ENCODE peak calls at places on chromosomes 6 and 20, in five cellular contexts. One of them, this sample, is unnamed.
A peak's percentile ranks its signal among the peaks of the same experiment; 100 is the strongest.

GRCh38 chr20:15278041-15278440 is 940.6 kb upstream of the FLRT3 start:
- DNase-seq in CD4-positive, alpha-beta T cell: no peak
- DNase-seq in RWPE1: peak; percentile 12
- DNase-seq in left ventricle myocardium inferior: no peak
- DNase-seq in heart left ventricle: no peak
- DNase-seq in this sample: no peak

GRCh38 chr20:48684501-48685041 is 143.2 kb downstream of the PREX1 start:
- DNase-seq in CD4-positive, alpha-beta T cell: no peak
- DNase-seq in RWPE1: no peak
- DNase-seq in left ventricle myocardium inferior: no peak
- DNase-seq in heart left ventricle: no peak
- DNase-seq in this sample: peak; percentile 32

GRCh38 chr6:32608374-32608773 is 18.7 kb upstream of the HLA-DRB1 start:
- DNase-seq in CD4-positive, alpha-beta T cell: no peak
- DNase-seq in RWPE1: no peak
- DNase-seq in left ventricle myocardium inferior: no peak
- DNase-seq in heart left ventricle: no peak
- DNase-seq in this sample: no peak

GRCh38 chr6:50822078-50822476 is 3.4 kb downstream of the TFAP2B start:
- DNase-seq in CD4-positive, alpha-beta T cell: no peak
- DNase-seq in RWPE1: no peak
- DNase-seq in left ventricle myocardium inferior: no peak
- DNase-seq in heart left ventricle: no peak
- DNase-seq in this sample: no peak

GRCh38 chr6:6766230-6766905 is 177.8 kb downstream of the LY86 start:
- DNase-seq in CD4-positive, alpha-beta T cell: no peak
- DNase-seq in RWPE1: no peak
- DNase-seq in left ventricle myocardium inferior: no peak
- DNase-seq in heart left ventricle: no peak
- DNase-seq in this sample: no peak

GRCh38 chr6:15352884-15353283 is 107.0 kb downstream of the JARID2 start:
- DNase-seq in CD4-positive, alpha-beta T cell: no peak
- DNase-seq in RWPE1: no peak
- DNase-seq in left ventricle myocardium inferior: no peak
- DNase-seq in heart left ventricle: no peak
- DNase-seq in this sample: no peak

GRCh38 chr20:43973671-43974450 is 59.2 kb downstream of the TOX2 start:
- DNase-seq in CD4-positive, alpha-beta T cell: no peak
- DNase-seq in RWPE1: no peak
- DNase-seq in left ventricle myocardium inferior: no peak
- DNase-seq in heart left ventricle: no peak
- DNase-seq in this sample: peak; percentile 23

GRCh38 chr20:47298624-47299023 is 57.9 kb downstream of the ZMYND8 start:
- DNase-seq in CD4-positive, alpha-beta T cell: no peak
- DNase-seq in RWPE1: no peak
- DNase-seq in left ventricle myocardium inferior: no peak
- DNase-seq in heart left ventricle: no peak
- DNase-seq in this sample: no peak

GRCh38 chr6:143755301-143755744 is 77.6 kb downstream of the PHACTR2 start:
- DNase-seq in CD4-positive, alpha-beta T cell: no peak
- DNase-seq in RWPE1: no peak
- DNase-seq in left ventricle myocardium inferior: no peak
- DNase-seq in heart left ventricle: no peak
- DNase-seq in this sample: no peak

GRCh38 chr6:96520039-96520850 is 1.4 kb upstream of the UFL1 start:
- DNase-seq in CD4-positive, alpha-beta T cell: no peak
- DNase-seq in RWPE1: peak; percentile 13
- DNase-seq in left ventricle myocardium inferior: no peak
- DNase-seq in heart left ventricle: no peak
- DNase-seq in this sample: no peak

GRCh38 chr6:14706378-14706929 is 539.4 kb upstream of the JARID2 start:
- DNase-seq in CD4-positive, alpha-beta T cell: no peak
- DNase-seq in RWPE1: peak; percentile 51
- DNase-seq in left ventricle myocardium inferior: peak; percentile 64
- DNase-seq in heart left ventricle: peak; percentile 92
- DNase-seq in this sample: no peak

GRCh38 chr6:128238248-128238647 is 282.2 kb downstream of the PTPRK start:
- DNase-seq in CD4-positive, alpha-beta T cell: no peak
- DNase-seq in RWPE1: no peak
- DNase-seq in left ventricle myocardium inferior: no peak
- DNase-seq in heart left ventricle: no peak
- DNase-seq in this sample: no peak

GRCh38 chr20:46010491-46011405 is 2.0 kb downstream of the MMP9 start:
- DNase-seq in CD4-positive, alpha-beta T cell: no peak
- DNase-seq in RWPE1: no peak
- DNase-seq in left ventricle myocardium inferior: no peak
- DNase-seq in heart left ventricle: no peak
- DNase-seq in this sample: no peak

GRCh38 chr6:24980507-24981384 is 45.0 kb upstream of the RIPOR2 start:
- DNase-seq in CD4-positive, alpha-beta T cell: no peak
- DNase-seq in RWPE1: no peak
- DNase-seq in left ventricle myocardium inferior: no peak
- DNase-seq in heart left ventricle: no peak
- DNase-seq in this sample: no peak

GRCh38 chr20:48586728-48587127 is 241.1 kb downstream of the PREX1 start:
- DNase-seq in CD4-positive, alpha-beta T cell: no peak
- DNase-seq in RWPE1: no peak
- DNase-seq in left ventricle myocardium inferior: no peak
- DNase-seq in heart left ventricle: no peak
- DNase-seq in this sample: no peak

GRCh38 chr6:51559059-51559458 is 528.4 kb downstream of the PKHD1 start:
- DNase-seq in CD4-positive, alpha-beta T cell: no peak
- DNase-seq in RWPE1: peak; percentile 20
- DNase-seq in left ventricle myocardium inferior: no peak
- DNase-seq in heart left ventricle: no peak
- DNase-seq in this sample: peak; percentile 52

GRCh38 chr6:111985202-111985731 is 68.6 kb upstream of the CCN6 start:
- DNase-seq in CD4-positive, alpha-beta T cell: no peak
- DNase-seq in RWPE1: peak; percentile 92
- DNase-seq in left ventricle myocardium inferior: no peak
- DNase-seq in heart left ventricle: no peak
- DNase-seq in this sample: no peak

GRCh38 chr20:63709149-63709527 is 1.3 kb downstream of the ZGPAT start:
- DNase-seq in CD4-positive, alpha-beta T cell: no peak
- DNase-seq in RWPE1: no peak
- DNase-seq in left ventricle myocardium inferior: no peak
- DNase-seq in heart left ventricle: no peak
- DNase-seq in this sample: peak; percentile 32

DNA sequence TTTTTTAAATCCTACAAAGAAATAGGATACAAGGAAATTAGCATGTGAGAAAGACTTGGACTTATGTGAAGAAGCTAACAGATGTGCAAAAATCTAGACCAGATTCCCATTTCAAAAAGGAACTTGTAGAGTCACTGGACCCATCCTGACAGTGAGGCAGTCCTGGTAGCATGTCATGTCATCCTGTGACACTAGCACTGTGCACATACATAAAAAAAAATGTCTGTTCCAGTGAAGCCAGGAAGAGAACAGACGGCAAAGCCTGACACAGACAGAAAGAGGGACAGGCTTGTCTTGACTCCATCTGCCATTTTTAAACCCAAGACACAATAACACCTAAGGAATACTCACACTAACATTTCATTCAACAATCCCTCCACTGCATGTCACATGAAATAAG is 159.8 kb downstream of the BACH2 start:
- DNase-seq in CD4-positive, alpha-beta T cell: no peak
- DNase-seq in RWPE1: no peak
- DNase-seq in left ventricle myocardium inferior: no peak
- DNase-seq in heart left ventricle: no peak
- DNase-seq in this sample: no peak
- H3K27ac ChIP-seq in CD4-positive, alpha-beta T cell: no peak overlapping the region
- H3K27ac ChIP-seq in RWPE1: no peak overlapping the region
- H3K27ac ChIP-seq in left ventricle myocardium inferior: no peak overlapping the region
- H3K27ac ChIP-seq in heart left ventricle: no peak overlapping the region
- H3K27ac ChIP-seq in this sample: no peak overlapping the region

GRCh38 chr20:59945175-59945574 is 5.0 kb downstream of the FAM217B start:
- DNase-seq in CD4-positive, alpha-beta T cell: no peak
- DNase-seq in RWPE1: no peak
- DNase-seq in left ventricle myocardium inferior: no peak
- DNase-seq in heart left ventricle: no peak
- DNase-seq in this sample: no peak
- H3K27ac ChIP-seq in CD4-positive, alpha-beta T cell: no peak overlapping the region
- H3K27ac ChIP-seq in RWPE1: no peak overlapping the region
- H3K27ac ChIP-seq in left ventricle myocardium inferior: peak overlapping the region; percentile 45
- H3K27ac ChIP-seq in heart left ventricle: no peak overlapping the region
- H3K27ac ChIP-seq in this sample: no peak overlapping the region

GRCh38 chr20:57627972-57628650 is 7.9 kb upstream of the ZBP1 start:
- DNase-seq in CD4-positive, alpha-beta T cell: peak; percentile 67
- DNase-seq in RWPE1: no peak
- DNase-seq in left ventricle myocardium inferior: peak; percentile 61
- DNase-seq in heart left ventricle: peak; percentile 47
- DNase-seq in this sample: no peak
- H3K27ac ChIP-seq in CD4-positive, alpha-beta T cell: peak overlapping the region; percentile 88
- H3K27ac ChIP-seq in RWPE1: peak overlapping the region; percentile 72
- H3K27ac ChIP-seq in left ventricle myocardium inferior: peak overlapping the region; percentile 83
- H3K27ac ChIP-seq in heart left ventricle: peak overlapping the region; percentile 86
- H3K27ac ChIP-seq in this sample: peak overlapping the region; percentile 77

DNA sequence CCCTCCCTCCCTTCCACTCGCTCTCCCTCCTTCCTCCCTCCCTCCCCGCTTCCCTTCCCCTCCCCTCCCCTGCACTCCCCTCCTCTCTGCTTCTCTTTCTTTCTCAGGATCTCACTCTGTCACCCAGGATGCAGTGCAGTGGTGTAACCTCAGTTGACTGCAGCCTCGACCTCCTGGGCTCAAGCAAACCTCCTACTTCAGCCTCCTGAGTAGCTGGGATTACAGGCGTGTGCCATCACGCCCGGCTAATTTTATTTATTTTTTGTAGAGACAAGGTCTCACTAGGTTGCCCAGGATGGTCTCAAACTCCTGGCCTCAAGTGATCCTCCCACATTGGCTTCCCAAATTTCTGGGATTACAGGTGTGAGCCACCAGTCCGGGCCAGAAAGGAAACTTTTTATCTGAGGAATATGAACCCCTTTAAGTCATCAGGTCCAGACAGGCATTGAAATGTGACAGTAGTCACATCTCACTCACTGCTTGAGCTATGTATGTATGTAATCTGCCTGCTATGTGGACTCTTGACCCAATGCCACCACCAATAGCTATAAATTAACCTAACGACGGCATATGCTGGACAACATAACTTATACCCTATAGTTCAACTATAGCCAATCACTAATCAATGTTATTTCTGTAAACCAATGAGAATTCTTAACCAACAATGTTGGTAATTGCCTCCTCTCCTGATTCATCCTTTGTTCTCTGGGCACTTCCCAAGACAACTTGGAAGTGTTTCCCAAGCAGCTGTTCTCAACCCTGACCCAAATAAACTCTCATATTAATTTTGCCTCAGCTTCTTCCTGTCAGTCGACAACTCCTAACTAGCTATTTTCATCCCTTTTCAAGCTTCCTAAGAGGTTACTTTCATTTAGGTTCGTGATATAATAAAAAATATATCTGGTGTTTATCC is 23.9 kb upstream of the SERPINB1 start:
- DNase-seq in CD4-positive, alpha-beta T cell: no peak
- DNase-seq in RWPE1: no peak
- DNase-seq in left ventricle myocardium inferior: no peak
- DNase-seq in heart left ventricle: no peak
- DNase-seq in this sample: no peak
- H3K27ac ChIP-seq in CD4-positive, alpha-beta T cell: no peak overlapping the region
- H3K27ac ChIP-seq in RWPE1: no peak overlapping the region
- H3K27ac ChIP-seq in left ventricle myocardium inferior: no peak overlapping the region
- H3K27ac ChIP-seq in heart left ventricle: no peak overlapping the region
- H3K27ac ChIP-seq in this sample: no peak overlapping the region

DNA sequence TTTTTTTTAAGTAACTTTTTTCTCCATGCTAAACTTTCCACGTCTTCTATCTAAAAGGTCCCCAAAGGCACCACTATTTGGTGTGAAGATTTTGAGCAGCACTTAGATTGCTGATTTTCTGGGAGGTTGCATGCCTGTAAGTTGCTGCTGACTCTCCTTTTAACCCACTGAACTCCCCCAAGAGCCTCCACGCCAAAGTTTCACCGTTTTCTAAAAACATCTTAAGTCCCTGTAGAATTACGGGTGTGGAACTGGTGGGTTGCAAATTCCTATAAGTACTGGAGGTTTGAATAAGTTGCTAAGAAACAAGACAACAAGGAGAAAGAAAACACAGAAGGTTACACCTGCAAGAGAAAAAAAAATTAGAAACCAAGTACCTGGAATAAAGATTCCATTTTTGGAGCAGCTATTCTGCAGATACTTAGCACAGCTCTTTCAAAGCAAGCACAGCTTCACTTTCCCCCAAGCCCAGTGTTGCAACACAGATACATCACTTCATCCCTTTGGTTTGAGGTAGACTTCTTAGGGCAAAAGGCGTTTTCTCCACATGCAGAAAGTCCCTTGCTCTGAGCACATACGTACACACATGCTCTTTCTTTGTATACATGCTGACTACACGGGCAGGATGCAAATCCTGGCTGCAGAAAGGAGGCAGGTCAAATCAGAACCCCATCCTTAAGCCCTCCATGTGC is 5.0 kb downstream of the JAG1 start:
- DNase-seq in CD4-positive, alpha-beta T cell: no peak
- DNase-seq in RWPE1: no peak
- DNase-seq in left ventricle myocardium inferior: no peak
- DNase-seq in heart left ventricle: no peak
- DNase-seq in this sample: no peak
- H3K27ac ChIP-seq in CD4-positive, alpha-beta T cell: no peak overlapping the region
- H3K27ac ChIP-seq in RWPE1: no peak overlapping the region
- H3K27ac ChIP-seq in left ventricle myocardium inferior: peak overlapping the region; percentile 99
- H3K27ac ChIP-seq in heart left ventricle: no peak overlapping the region
- H3K27ac ChIP-seq in this sample: no peak overlapping the region

This sample was measured in right lobe of liver.